ENCODE peak calls at places on chromosomes 5 and 9, in nine cellular contexts. E, H, K, U, C, P, O, Y and B are unnamed samples.

GRCh38 chr9:135245482-135246247 is 158.2 kb downstream of the OLFM1 start:
- DNase-seq in E (no peak), H (no peak), K (no peak), U (no peak), C (no peak), P (no peak), O (no peak), Y (no peak), B (no peak)

GRCh38 chr5:41841325-41841724 is 28.9 kb downstream of the OXCT1 start:
- DNase-seq in E (no peak), H (no peak), K (no peak), U (no peak), C (no peak), P (no peak), O (no peak), Y (no peak), B (no peak)

GRCh38 chr9:134307223-134307600 is 19.0 kb upstream of the RXRA start:
- DNase-seq in E (no peak), H (no peak), K (no peak), U (no peak), C (no peak), P (no peak), O (no peak), Y (no peak), B (no peak)

GRCh38 chr5:140480310-140481014 is 67.0 kb upstream of the EIF4EBP3 start:
- DNase-seq in E (no peak), H (no peak), K (no peak), U (no peak), C (no peak), P (no peak), O (peak; percentile 26), Y (no peak), B (peak; percentile 49)

GRCh38 chr9:118446962-118447490 is 742.8 kb downstream of the TLR4 start:
- DNase-seq in E (no peak), H (no peak), K (no peak), U (no peak), C (no peak), P (no peak), O (no peak), Y (no peak), B (no peak)

GRCh38 chr9:94586316-94586715 is 7.3 kb downstream of the FBP2 start:
- DNase-seq in E (no peak), H (no peak), K (no peak), U (no peak), C (no peak), P (no peak), O (no peak), Y (no peak), B (no peak)

GRCh38 chr9:37029776-37030590 is 4.1 kb downstream of the PAX5 start:
- DNase-seq in E (no peak), H (peak; percentile 70), K (no peak), U (no peak), C (no peak), P (no peak), O (no peak), Y (no peak), B (no peak)

GRCh38 chr5:95734916-95735315 is 3.8 kb downstream of the RHOBTB3 start:
- DNase-seq in E (no peak), H (no peak), K (peak; percentile 76), U (peak; percentile 47), C (no peak), P (no peak), O (peak; percentile 65), Y (no peak), B (peak; percentile 90)

GRCh38 chr5:151492729-151493128 is 45.3 kb downstream of the SLC36A1 start:
- DNase-seq in E (no peak), H (no peak), K (peak; percentile 54), U (no peak), C (no peak), P (no peak), O (peak; percentile 56), Y (no peak), B (peak; percentile 43)

GRCh38 chr5:102795546-102795945 is 40.4 kb downstream of the PAM start:
- DNase-seq in E (no peak), H (no peak), K (no peak), U (peak; percentile 64), C (no peak), P (no peak), O (no peak), Y (no peak), B (no peak)

GRCh38 chr9:77177894-77178794 is 810 bp downstream of the VPS13A start:
- DNase-seq in E (peak; percentile 18), H (peak; percentile 64), K (peak; percentile 37), U (no peak), C (peak; percentile 85), P (peak; percentile 22), O (peak; percentile 24), Y (no peak), B (peak; percentile 43)

GRCh38 chr5:178522361-178522760 is 67.8 kb downstream of the COL23A1 start:
- DNase-seq in E (no peak), H (no peak), K (no peak), U (no peak), C (no peak), P (no peak), O (no peak), Y (no peak), B (no peak)

GRCh38 chr9:111897831-111898144 is 1.2 kb downstream of the UGCG start:
- DNase-seq in E (no peak), H (no peak), K (peak; percentile 43), U (no peak), C (no peak), P (no peak), O (peak; percentile 51), Y (no peak), B (peak; percentile 35)

GRCh38 chr9:34963577-34963976 is 5.5 kb downstream of the PHF24 start:
- DNase-seq in E (no peak), H (no peak), K (no peak), U (no peak), C (no peak), P (no peak), O (no peak), Y (no peak), B (no peak)

GRCh38 chr9:124212381-124213050 is 45.2 kb upstream of the NEK6 start:
- DNase-seq in E (no peak), H (peak; percentile 31), K (peak; percentile 49), U (no peak), C (no peak), P (no peak), O (peak; percentile 40), Y (no peak), B (peak; percentile 21)

GRCh38 chr5:172771439-172772111 is 580 bp upstream of the DUSP1 start:
- DNase-seq in E (peak; percentile 50), H (no peak), K (peak; percentile 76), U (no peak), C (no peak), P (no peak), O (peak; percentile 48), Y (no peak), B (peak; percentile 58)

GRCh38 chr9:79292731-79293280 is 279.0 kb upstream of the TLE4 start:
- DNase-seq in E (peak; percentile 7), H (no peak), K (no peak), U (no peak), C (no peak), P (no peak), O (no peak), Y (no peak), B (no peak)

GRCh38 chr5:19630875-19631274 is 357.1 kb downstream of the CDH18 start:
- DNase-seq in E (no peak), H (no peak), K (peak; percentile 5), U (no peak), C (no peak), P (no peak), O (no peak), Y (no peak), B (no peak)

GRCh38 chr5:137192293-137192743 is 306.8 kb downstream of the SPOCK1 start:
- DNase-seq in E (no peak), H (no peak), K (peak; percentile 5), U (no peak), C (no peak), P (no peak), O (peak; percentile 51), Y (no peak), B (no peak)

GRCh38 chr5:160166069-160166972 is 47.1 kb upstream of the PWWP2A start:
- DNase-seq in E (no peak), H (peak; percentile 56), K (no peak), U (no peak), C (no peak), P (no peak), O (no peak), Y (no peak), B (no peak)